ENCODE peak calls at places on chromosomes 2 and 18, in eight cellular contexts. Z is MCF 10A, R is heart right ventricle, K is choroid plexus epithelial cell, H is IMR-90, J is transverse colon, Q is GM12864, Y is neural crest cell. C is an unnamed sample.

GRCh38 chr2:101112772-101113157 is 38.4 kb downstream of the TBC1D8 start:
- DNase-seq in Z (no peak), R (no peak), K (no peak), H (no peak), Q (no peak), Y (no peak), J (no peak), C (no peak)

GRCh38 chr2:178152033-178152432 is 39.8 kb downstream of the RBM45 start:
- DNase-seq in K (peak), Y (no peak), J (no peak), R (peak), Q (no peak), Z (no peak), H (peak), C (no peak)

GRCh38 chr2:148540022-148540421 is 104.5 kb upstream of the EPC2 start:
- DNase-seq in R (no peak), H (no peak), Q (no peak), J (no peak), Y (no peak), K (no peak), Z (no peak), C (peak)

GRCh38 chr2:117195381-117195780 is 619.1 kb upstream of the DDX18 start:
- DNase-seq in Q (no peak), J (no peak), Z (no peak), Y (no peak), K (no peak), R (no peak), H (no peak), C (no peak)

GRCh38 chr18:49745051-49746014 is 68.0 kb downstream of the ACAA2 start:
- DNase-seq in Y (no peak), H (no peak), K (no peak), Q (no peak), R (no peak), Z (no peak), J (no peak), C (no peak)

GRCh38 chr2:239566995-239567580 is 166.3 kb upstream of the HDAC4 start:
- DNase-seq in Y (no peak), Q (no peak), K (no peak), J (no peak), Z (no peak), R (no peak), H (no peak), C (no peak)

GRCh38 chr18:79903071-79903635 is 48.3 kb downstream of the SLC66A2 start:
- DNase-seq in Q (no peak), J (peak), Z (no peak), K (no peak), Y (no peak), H (no peak), R (no peak), C (peak)

GRCh38 chr18:22169011-22169888 is at the start of gene GATA6:
- DNase-seq in Z (peak), J (peak), Y (peak), R (peak), Q (no peak), H (peak), K (peak), C (peak)

GRCh38 chr2:134411828-134412638 is 158.2 kb downstream of the MGAT5 start:
- DNase-seq in K (peak), H (peak), J (peak), Y (peak), R (peak), Z (peak), Q (peak), C (peak)

GRCh38 chr18:75439356-75439755 is 11.9 kb upstream of the SMIM21 start:
- DNase-seq in J (no peak), Q (no peak), Y (no peak), H (no peak), K (no peak), Z (no peak), R (no peak), C (no peak)

GRCh38 chr2:156687715-156688114 is 251.5 kb downstream of the GPD2 start:
- DNase-seq in Y (no peak), J (no peak), Z (peak), R (no peak), Q (no peak), K (peak), H (peak), C (no peak)

GRCh38 chr2:231621051-231621879 is 28.6 kb downstream of the TEX44 start:
- DNase-seq in R (peak), H (no peak), Q (no peak), Y (no peak), J (peak), K (peak), Z (no peak), C (no peak)

GRCh38 chr2:28695245-28695647 is 56.4 kb upstream of the PPP1CB start:
- DNase-seq in Z (no peak), Y (no peak), H (no peak), Q (no peak), J (no peak), K (no peak), R (no peak), C (no peak)

GRCh38 chr2:58479557-58480120 is 238.5 kb upstream of the FANCL start:
- DNase-seq in R (no peak), K (no peak), Z (no peak), Y (no peak), Q (no peak), J (no peak), H (no peak), C (no peak)

GRCh38 chr18:29004921-29005320 is 828.0 kb upstream of the CDH2 start:
- DNase-seq in Z (no peak), R (no peak), K (no peak), Q (no peak), H (no peak), J (no peak), Y (no peak), C (no peak)

GRCh38 chr2:239612133-239612532 is 211.3 kb upstream of the HDAC4 start:
- DNase-seq in H (no peak), Y (no peak), R (no peak), K (no peak), Q (no peak), Z (no peak), J (no peak), C (no peak)

GRCh38 chr2:71534201-71534600 is 80.8 kb downstream of the DYSF start:
- DNase-seq in K (no peak), H (no peak), Q (no peak), Y (no peak), J (no peak), Z (no peak), R (no peak), C (no peak)

GRCh38 chr2:232568161-232568560 is 17.7 kb downstream of the EIF4E2 start:
- DNase-seq in Q (no peak), J (no peak), Z (peak), K (peak), R (peak), H (peak), Y (no peak), C (no peak)

GRCh38 chr2:37720533-37721218 is 49.2 kb upstream of the CDC42EP3 start:
- DNase-seq in Q (no peak), J (no peak), H (no peak), Y (no peak), R (no peak), Z (peak), K (no peak), C (no peak)

GRCh38 chr2:109375131-109375561 is 238.6 kb downstream of the SEPTIN10 start:
- DNase-seq in H (no peak), Z (no peak), R (no peak), K (no peak), Q (no peak), Y (no peak), J (no peak), C (no peak)

GRCh38 chr2:43221660-43222471 is 4.5 kb downstream of the ZFP36L2 start:
- DNase-seq in Q (no peak), Y (peak), Z (peak), J (peak), K (peak), R (peak), H (peak), C (no peak)

GRCh38 chr2:149076863-149077412 is 38.4 kb downstream of the LYPD6B start:
- DNase-seq in Z (no peak), R (no peak), Y (no peak), K (no peak), Q (no peak), J (no peak), H (no peak), C (no peak)

GRCh38 chr2:105714141-105714540 is 30.6 kb upstream of the NCK2 start:
- DNase-seq in R (no peak), K (no peak), H (no peak), Q (no peak), Z (no peak), J (no peak), Y (no peak), C (no peak)

GRCh38 chr2:60297296-60298010 is 256.0 kb downstream of the BCL11A start:
- DNase-seq in H (no peak), K (no peak), Q (no peak), R (no peak), J (peak), Y (no peak), Z (no peak), C (no peak)

GRCh38 chr2:26687328-26687727 is 5.2 kb upstream of the KCNK3 start:
- DNase-seq in R (no peak), Q (no peak), K (no peak), H (no peak), Y (no peak), Z (no peak), J (no peak), C (no peak)

DNA sequence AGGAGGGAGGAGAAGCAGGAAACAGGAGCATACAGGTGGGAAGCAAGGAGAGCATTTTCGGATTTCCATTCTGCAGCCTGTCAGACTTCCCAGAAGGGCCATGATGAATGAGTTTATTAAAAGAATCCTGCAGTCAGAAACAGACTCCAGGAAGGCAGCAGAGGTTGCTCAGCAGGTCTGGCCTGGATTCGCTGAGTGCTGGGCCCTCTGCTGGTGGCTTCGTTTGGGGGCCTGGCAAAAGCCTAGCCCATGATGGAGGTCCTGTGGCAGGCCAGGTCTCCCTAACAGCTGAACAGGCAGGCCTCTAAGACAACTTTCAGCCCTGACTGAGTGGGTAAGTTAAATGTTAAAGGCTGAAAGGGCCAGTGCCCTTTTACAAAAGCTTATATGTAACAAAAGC is 108.2 kb upstream of the CAPN13 start:
- DNase-seq in Y (peak), H (peak), J (no peak), Q (no peak), K (peak), Z (peak), R (peak), C (no peak)
- TF ChIP-seq CTCF in Y (peak), H (peak), J (no peak), Q (peak), K (peak), Z (no peak), R (peak), C (no peak)

GRCh38 chr2:128039535-128039934 is 11.7 kb upstream of the SAP130 start:
- DNase-seq in Q (no peak), Y (no peak), Z (no peak), K (no peak), R (no peak), H (no peak), J (no peak), C (no peak)

GRCh38 chr2:128040166-128040771 is 12.4 kb upstream of the SAP130 start:
- DNase-seq in Y (no peak), K (no peak), J (no peak), Q (no peak), H (no peak), Z (no peak), R (no peak), C (no peak)

GRCh38 chr2:128041561-128041960 is 13.7 kb upstream of the SAP130 start:
- DNase-seq in J (no peak), K (no peak), Z (no peak), R (no peak), Q (no peak), H (no peak), Y (no peak), C (no peak)

GRCh38 chr2:128036748-128037607 is 9.1 kb upstream of the SAP130 start:
- DNase-seq in J (no peak), H (no peak), Y (no peak), K (no peak), Z (no peak), Q (no peak), R (no peak), C (no peak)

DNA sequence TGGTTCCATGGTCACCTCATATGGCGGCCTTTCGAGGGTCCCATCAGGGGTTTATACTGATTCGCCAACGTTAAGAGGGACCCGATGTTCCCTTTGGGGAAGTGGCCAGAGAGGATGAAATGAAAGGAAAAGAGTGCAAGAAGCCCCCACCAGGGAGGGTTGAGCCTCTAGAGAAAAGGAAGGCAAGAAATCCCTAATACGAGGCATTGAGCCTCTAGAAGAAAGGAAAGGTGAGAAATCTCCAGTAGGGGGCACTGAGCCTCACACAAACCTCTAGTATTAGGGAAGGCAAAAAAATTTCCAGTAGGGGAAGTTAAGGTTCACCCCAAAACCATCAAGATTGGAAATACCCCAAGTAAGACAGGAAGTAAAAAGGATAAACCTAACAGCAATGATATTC is 9.8 kb upstream of the SAP130 start:
- DNase-seq in J (no peak), H (no peak), K (no peak), R (no peak), Y (no peak), Z (no peak), Q (no peak), C (no peak)
- TF ChIP-seq CTCF in J (no peak), H (no peak), K (no peak), R (no peak), Y (no peak), Z (no peak), Q (peak), C (no peak)

DNA sequence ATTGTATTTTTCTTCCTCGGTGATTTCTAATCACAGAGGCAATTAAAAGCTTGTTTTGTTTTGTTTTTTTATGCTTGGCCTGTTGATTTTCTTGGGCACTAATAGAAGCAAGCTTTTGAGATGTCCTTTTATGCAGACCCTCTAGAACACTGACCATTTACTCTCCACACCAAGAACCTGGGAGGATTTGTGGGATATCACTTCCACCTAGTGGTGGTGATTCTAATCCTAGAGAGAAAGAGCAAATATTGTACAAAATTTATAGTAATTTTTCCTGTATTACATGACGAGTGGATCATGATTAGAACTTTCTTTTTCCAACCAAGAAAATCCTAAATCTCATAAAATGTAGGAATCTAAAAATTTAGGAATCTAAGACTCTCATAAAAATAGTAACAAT is 23.4 kb downstream of the NEMP2 start:
- DNase-seq in J (no peak), Y (no peak), R (no peak), Z (peak), H (peak), Q (no peak), K (peak), C (no peak)
- TF ChIP-seq CTCF in J (peak), Y (peak), R (peak), Z (peak), H (peak), Q (peak), K (peak), C (no peak)

GRCh38 chr2:159921752-159922404 is 123.9 kb upstream of the CD302 start:
- DNase-seq in J (peak), H (peak), R (peak), Y (peak), Q (peak), K (peak), Z (peak), C (peak)
- TF ChIP-seq CTCF in J (peak), H (peak), R (peak), Y (peak), Q (peak), K (peak), Z (peak), C (peak)

GRCh38 chr2:129253461-129253812 is 726.0 kb upstream of the RAB6C start:
- DNase-seq in H (no peak), J (no peak), Q (no peak), K (no peak), Y (peak), Z (peak), R (no peak), C (peak)
- TF ChIP-seq CTCF in H (no peak), J (no peak), Q (peak), K (no peak), Y (peak), Z (peak), R (peak), C (no peak)

GRCh38 chr18:68679531-68679930 is 35.4 kb downstream of the TMX3 start:
- DNase-seq in Y (no peak), H (peak), J (no peak), Z (peak), R (no peak), Q (no peak), K (peak), C (no peak)

DNA sequence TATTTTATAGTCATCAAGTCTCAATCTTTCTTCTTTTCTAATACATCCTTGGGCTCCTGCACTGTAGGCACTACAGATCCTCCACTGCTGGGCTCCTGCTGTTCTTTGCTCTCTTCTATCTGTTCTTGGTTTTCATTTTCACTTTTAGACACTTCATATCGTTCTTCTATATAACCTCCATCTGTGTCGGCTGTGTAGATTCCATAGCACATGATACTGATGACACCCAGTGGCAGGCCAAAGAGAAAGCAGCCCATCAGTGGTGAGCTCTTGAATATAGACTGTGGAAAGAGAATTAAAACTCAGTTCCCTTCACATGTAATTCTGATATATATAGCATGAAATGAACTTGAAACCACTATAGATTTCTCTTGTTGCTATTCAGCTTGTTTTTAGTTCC is 38.0 kb downstream of the TMX3 start:
- DNase-seq in H (peak), K (peak), Q (peak), Y (no peak), R (no peak), J (no peak), Z (no peak), C (no peak)
- TF ChIP-seq CTCF in H (peak), K (peak), Q (peak), Y (no peak), R (no peak), J (no peak), Z (no peak), C (peak)

GRCh38 chr18:3380384-3380961 is 69.5 kb upstream of the TGIF1 start:
- DNase-seq in R (no peak), Y (no peak), H (peak), Q (no peak), K (peak), J (no peak), Z (peak), C (no peak)
- TF ChIP-seq CTCF in R (no peak), Y (no peak), H (peak), Q (no peak), K (peak), J (no peak), Z (peak), C (no peak)

GRCh38 chr2:50783116-50783515 is 248.8 kb downstream of the NRXN1 start:
- DNase-seq in Y (no peak), Q (no peak), K (no peak), Z (no peak), H (no peak), R (no peak), J (no peak), C (no peak)

GRCh38 chr2:50786345-50786744 is 245.6 kb downstream of the NRXN1 start:
- DNase-seq in K (no peak), Z (no peak), Q (no peak), R (no peak), Y (no peak), H (no peak), J (no peak), C (no peak)

GRCh38 chr2:50785781-50786180 is 246.2 kb downstream of the NRXN1 start:
- DNase-seq in K (no peak), H (no peak), Q (no peak), J (no peak), R (no peak), Z (no peak), Y (no peak), C (no peak)

GRCh38 chr2:50781646-50782045 is 250.3 kb downstream of the NRXN1 start:
- DNase-seq in H (no peak), K (no peak), R (no peak), Q (no peak), J (no peak), Z (no peak), Y (no peak), C (no peak)

GRCh38 chr2:50782543-50782942 is 249.4 kb downstream of the NRXN1 start:
- DNase-seq in Z (no peak), H (peak), Y (no peak), Q (no peak), K (peak), R (no peak), J (no peak), C (no peak)
- TF ChIP-seq CTCF in Z (no peak), H (peak), Y (no peak), Q (no peak), K (no peak), R (no peak), J (no peak), C (no peak)

DNA sequence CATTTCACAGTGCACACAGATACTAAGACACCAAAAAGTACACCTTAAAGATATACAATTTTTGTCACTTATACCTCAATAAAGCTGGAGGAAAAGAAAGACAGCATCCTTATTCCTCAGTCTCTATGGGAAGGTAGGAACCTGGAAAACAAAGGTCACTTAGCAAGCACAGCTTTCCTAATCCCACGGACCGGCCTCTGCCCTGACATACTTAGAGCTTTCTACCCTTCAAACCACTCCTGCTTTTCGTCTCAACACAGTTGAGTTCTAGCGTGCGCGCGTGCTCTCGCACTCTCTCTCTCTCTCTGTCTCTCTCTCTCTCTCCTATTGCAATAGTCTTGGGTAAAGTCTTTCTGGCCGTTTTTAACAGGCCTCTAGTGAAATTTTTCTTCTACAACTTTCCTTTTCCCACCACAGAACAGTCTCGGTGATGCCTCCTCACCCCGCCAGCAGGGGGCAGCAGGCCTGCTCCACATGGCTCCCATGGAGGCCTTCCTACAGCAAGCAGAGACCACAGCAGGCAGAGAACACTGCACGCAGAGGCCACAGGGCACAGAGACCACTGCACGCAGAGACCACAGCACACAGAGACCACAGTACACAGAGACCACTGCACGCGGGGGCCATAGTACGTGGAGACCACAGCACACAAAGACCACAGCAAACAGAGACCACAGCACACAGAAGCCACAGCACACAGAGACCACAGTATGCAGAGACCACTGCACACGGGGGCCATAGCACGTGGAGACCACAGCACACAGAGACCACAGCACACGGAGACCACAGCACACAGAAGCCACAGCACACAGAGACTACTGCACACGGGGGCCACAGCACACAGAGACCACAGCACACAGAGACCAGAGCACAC is 106.9 kb downstream of the FBXO15 start:
- DNase-seq in Q (no peak), J (peak), H (peak), R (no peak), K (peak), Z (peak), Y (peak), C (peak)
- TF ChIP-seq CTCF in Q (peak), J (peak), H (peak), R (peak), K (peak), Z (peak), Y (peak), C (peak)